ENCODE peak calls at places on chromosomes 16 and 17, in eight cellular contexts. Y, B, Q, H, N, W, V and M are unnamed samples. For H3K4me1, the result is how much of the 10 kb centered on the place peaks cover.

GRCh38 chr17:27579304-27579703 is 51.7 kb upstream of the LGALS9 start:
- DNase-seq in V (no peak), H (no peak), Q (no peak), Y (no peak), N (no peak), W (no peak), B (no peak), M (peak)

GRCh38 chr17:21291357-21291756 is 6.8 kb downstream of the MAP2K3 start:
- DNase-seq in Y (no peak), Q (no peak), B (no peak), W (no peak), H (no peak), V (no peak), N (no peak), M (no peak)

GRCh38 chr17:36512641-36513040 is 22.0 kb downstream of the MYO19 start:
- DNase-seq in H (no peak), N (no peak), W (no peak), Q (no peak), V (no peak), B (no peak), Y (no peak), M (no peak)

GRCh38 chr17:35728551-35728950 is 2.9 kb upstream of the RASL10B start:
- DNase-seq in V (no peak), N (no peak), B (no peak), Q (no peak), Y (no peak), W (no peak), H (no peak), M (no peak)

GRCh38 chr16:86831366-86831765 is 253.0 kb downstream of the FOXL1 start:
- DNase-seq in Y (no peak), W (no peak), N (no peak), B (no peak), Q (no peak), H (no peak), V (no peak), M (no peak)

GRCh38 chr17:17595755-17596154 is 4.2 kb upstream of the PEMT start:
- DNase-seq in Q (no peak), B (no peak), W (no peak), Y (no peak), N (no peak), V (no peak), H (no peak), M (no peak)

GRCh38 chr16:66523861-66524354 is 26.0 kb downstream of the TK2 start:
- DNase-seq in W (peak), H (no peak), N (no peak), V (peak), Q (no peak), B (no peak), Y (no peak), M (peak)

GRCh38 chr17:65547253-65547670 is 14.2 kb downstream of the AXIN2 start:
- DNase-seq in Y (no peak), B (peak), W (no peak), H (peak), N (no peak), Q (peak), V (peak), M (no peak)

GRCh38 chr17:28735242-28735722 is 6.7 kb downstream of the NEK8 start:
- DNase-seq in V (no peak), Y (no peak), B (no peak), N (no peak), Q (no peak), W (no peak), H (no peak), M (no peak)

GRCh38 chr17:3007651-3008121 is 55.7 kb downstream of the OR1D5 start:
- DNase-seq in W (no peak), V (no peak), Y (no peak), N (no peak), H (no peak), Q (no peak), B (no peak), M (no peak)

GRCh38 chr17:39668141-39668924 is at the start of gene PNMT:
- DNase-seq in Q (peak), H (peak), Y (peak), B (peak), W (peak), N (peak), V (peak), M (peak)
- H3K4me1 ChIP-seq in Q (under half), H (under half), Y (under half), B (under half), W (under half), N (under half), V (under half), M (under half)

DNA sequence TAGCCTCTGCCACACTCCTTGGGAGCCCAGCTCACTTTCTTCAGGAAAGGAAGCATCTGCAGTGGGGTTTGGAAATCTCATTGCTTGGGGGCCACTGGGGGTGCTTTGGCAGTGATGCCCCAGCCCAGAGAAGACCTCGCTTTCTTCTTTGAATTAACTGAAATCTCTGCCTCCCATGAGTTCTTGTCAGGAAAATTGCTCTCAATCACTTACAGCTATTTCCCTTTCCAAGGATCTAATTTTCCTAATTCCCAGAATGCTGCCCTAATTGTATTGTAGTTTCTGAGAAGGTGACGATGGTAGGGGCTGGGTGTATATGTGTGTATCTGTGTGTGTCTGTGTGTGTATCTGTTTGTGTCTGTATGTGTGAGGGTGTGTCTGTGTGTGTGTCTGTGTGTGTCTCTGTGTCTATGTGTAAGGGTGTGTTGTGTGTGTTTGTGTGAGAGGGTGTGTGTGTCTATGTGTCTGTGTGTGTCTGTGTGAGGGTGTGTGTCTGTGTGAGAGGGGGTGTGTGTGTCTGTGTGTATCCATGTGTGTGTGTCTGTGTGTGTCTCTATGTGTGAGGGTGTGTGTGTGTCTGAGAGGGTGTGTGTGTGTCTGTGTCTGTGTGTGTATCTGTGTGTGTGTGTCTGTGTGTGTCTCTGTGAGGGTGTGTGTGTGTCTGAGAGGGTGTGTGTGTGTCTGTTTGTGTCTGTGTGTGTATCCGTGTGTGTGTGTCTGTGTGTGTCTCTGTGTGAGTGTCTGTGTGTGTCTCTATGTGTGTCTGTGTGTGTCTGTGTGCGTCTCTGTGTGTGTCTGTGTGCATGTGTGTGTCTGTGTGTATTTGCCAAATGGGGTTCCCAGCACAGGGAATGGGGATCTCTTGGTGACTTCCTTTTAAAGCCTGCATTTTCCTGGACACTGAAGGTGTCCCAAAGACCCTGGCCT is 83.5 kb upstream of the DNAJA2 start:
- DNase-seq in H (no peak), W (no peak), Y (no peak), B (no peak), Q (no peak), N (no peak), V (peak), M (no peak)
- H3K4me1 ChIP-seq in H (under half), W (under half), Y (under half), B (under half), Q (under half), N (under half), V (under half), M (under half)

GRCh38 chr17:59825533-59826316 is 67.0 kb downstream of the TUBD1 start:
- DNase-seq in Y (no peak), H (no peak), W (no peak), Q (peak), N (no peak), B (no peak), V (peak), M (no peak)
- H3K4me1 ChIP-seq in Y (under half), H (under half), W (half or more), Q (under half), N (under half), B (under half), V (under half), M (half or more)

DNA sequence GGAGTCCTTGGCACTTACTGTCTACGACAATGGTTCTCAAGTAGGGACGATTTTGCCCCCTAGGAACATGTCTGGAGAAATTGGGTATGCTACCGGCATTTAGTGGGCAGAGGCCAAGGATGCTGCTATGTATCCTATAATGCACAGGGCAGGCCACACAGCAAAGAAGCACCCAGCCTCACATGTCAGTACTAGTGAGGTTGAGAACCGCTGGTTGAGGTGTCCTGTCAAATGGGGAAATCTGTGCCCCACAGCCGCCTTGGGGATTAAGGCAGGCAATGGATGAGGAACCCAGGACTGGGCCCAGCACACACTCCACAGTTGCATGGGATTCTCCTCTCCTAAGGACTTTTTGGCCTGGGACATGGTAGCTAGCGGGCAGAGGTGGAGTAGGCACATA is 86.7 kb upstream of the TOB1 start:
- DNase-seq in V (peak), Y (no peak), W (no peak), N (no peak), Q (no peak), B (no peak), H (no peak), M (no peak)
- H3K4me1 ChIP-seq in V (under half), Y (half or more), W (under half), N (under half), Q (under half), B (under half), H (under half), M (under half)

GRCh38 chr16:85618509-85618908 is 5.4 kb downstream of the GSE1 start:
- DNase-seq in W (no peak), H (no peak), Q (no peak), V (no peak), B (no peak), Y (no peak), N (no peak), M (no peak)
- H3K4me1 ChIP-seq in W (under half), H (half or more), Q (under half), V (under half), B (under half), Y (under half), N (under half), M (under half)